ENCODE peak calls at places on chromosomes 6 and 20, in eight cellular contexts. K is body of pancreas; D is esophagus muscularis mucosa; X is CD4-positive, alpha-beta T cell; B is HepG2; I is A549; Y is H9; P is CD4-positive, alpha-beta memory T cell. V is an unnamed sample.

GRCh38 chr6:136927313-136927712 is 5.2 kb downstream of the SLC35D3 start:
- DNase-seq in K (peak), D (peak), X (no peak), B (peak), I (peak), Y (peak), P (peak), V (no peak)

GRCh38 chr20:61885759-61886715 is 179.6 kb downstream of the TAF4 start:
- DNase-seq in K (no peak), D (no peak), X (no peak), B (no peak), I (no peak), Y (no peak), P (no peak), V (no peak)

GRCh38 chr20:49166534-49167449 is 21.3 kb downstream of the STAU1 start:
- DNase-seq in K (no peak), D (no peak), X (no peak), B (no peak), I (no peak), Y (no peak), P (no peak), V (no peak)

GRCh38 chr6:16333580-16333979 is 95.2 kb downstream of the GMPR start:
- DNase-seq in K (no peak), D (no peak), X (no peak), B (no peak), I (peak), Y (no peak), P (no peak), V (no peak)

GRCh38 chr6:99514089-99514488 is 1.1 kb downstream of the USP45 start:
- DNase-seq in K (no peak), D (no peak), X (no peak), B (no peak), I (no peak), Y (no peak), P (no peak), V (no peak)

GRCh38 chr6:126372626-126373025 is 32.7 kb downstream of the CENPW start:
- DNase-seq in K (no peak), D (no peak), X (no peak), B (no peak), I (no peak), Y (no peak), P (no peak), V (no peak)

GRCh38 chr6:44035621-44036020 is 91.6 kb downstream of the MRPL14 start:
- DNase-seq in K (no peak), D (no peak), X (no peak), B (no peak), I (no peak), Y (no peak), P (no peak), V (no peak)

GRCh38 chr6:45195137-45195536 is 133.0 kb upstream of the RUNX2 start:
- DNase-seq in K (no peak), D (no peak), X (no peak), B (no peak), I (no peak), Y (no peak), P (no peak), V (no peak)

GRCh38 chr6:153301602-153302001 is 170.5 kb upstream of the RGS17 start:
- DNase-seq in K (no peak), D (no peak), X (no peak), B (no peak), I (no peak), Y (peak), P (no peak), V (no peak)

GRCh38 chr6:35611235-35611634 is 77.5 kb downstream of the FKBP5 start:
- DNase-seq in K (no peak), D (no peak), X (no peak), B (no peak), I (no peak), Y (no peak), P (peak), V (no peak)

GRCh38 chr6:165848099-165848461 is 185.0 kb upstream of the PDE10A start:
- DNase-seq in K (no peak), D (peak), X (no peak), B (no peak), I (no peak), Y (peak), P (no peak), V (no peak)

GRCh38 chr6:167827588-167828324 is 1.0 kb downstream of the AFDN start:
- DNase-seq in K (peak), D (no peak), X (no peak), B (peak), I (peak), Y (peak), P (peak), V (peak)

GRCh38 chr6:140438346-140438735 is 1063.9 kb upstream of the CITED2 start:
- DNase-seq in K (no peak), D (no peak), X (no peak), B (no peak), I (no peak), Y (no peak), P (no peak), V (no peak)

GRCh38 chr6:71138416-71138815 is 150.2 kb upstream of the OGFRL1 start:
- DNase-seq in K (no peak), D (no peak), X (no peak), B (no peak), I (no peak), Y (no peak), P (no peak), V (no peak)

GRCh38 chr6:121033091-121033490 is 301.2 kb downstream of the TBC1D32 start:
- DNase-seq in K (no peak), D (no peak), X (no peak), B (no peak), I (no peak), Y (no peak), P (no peak), V (no peak)

GRCh38 chr6:11427827-11428245 is 109.7 kb upstream of the TMEM170B start:
- DNase-seq in K (no peak), D (no peak), X (no peak), B (peak), I (no peak), Y (no peak), P (no peak), V (no peak)

GRCh38 chr6:47245745-47246371 is 63.8 kb downstream of the TNFRSF21 start:
- DNase-seq in K (no peak), D (no peak), X (no peak), B (no peak), I (peak), Y (no peak), P (no peak), V (no peak)

GRCh38 chr6:3884007-3884745 is 35.0 kb downstream of the FAM50B start:
- DNase-seq in K (peak), D (no peak), X (no peak), B (no peak), I (peak), Y (no peak), P (no peak), V (peak)

GRCh38 chr20:22586645-22587310 is 2.4 kb upstream of the FOXA2 start:
- DNase-seq in K (peak), D (no peak), X (no peak), B (peak), I (peak), Y (peak), P (no peak), V (peak)

GRCh38 chr6:11197175-11197535 is 35.3 kb downstream of the NEDD9 start:
- DNase-seq in K (no peak), D (no peak), X (no peak), B (no peak), I (no peak), Y (no peak), P (no peak), V (no peak)

DNA sequence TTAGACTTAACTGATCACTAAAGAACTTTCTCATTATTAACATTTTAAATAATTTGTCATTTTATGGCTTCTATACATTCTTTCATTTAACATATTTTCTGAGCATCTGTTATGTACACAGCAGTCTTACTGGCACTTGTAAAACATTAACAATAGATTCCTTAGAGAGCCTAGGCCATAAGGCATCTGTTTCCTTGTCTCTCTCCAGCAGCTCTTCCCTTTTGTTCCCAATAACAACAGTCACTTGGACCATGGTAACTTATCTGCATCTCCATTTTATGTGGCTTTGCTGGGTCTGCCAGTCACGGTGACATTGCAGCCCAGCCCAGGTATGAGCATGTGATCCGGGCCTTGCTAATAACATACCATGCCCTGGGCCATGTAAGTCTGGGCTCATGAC is 11.7 kb upstream of the TASP1 start:
- DNase-seq in K (no peak), D (no peak), X (no peak), B (no peak), I (no peak), Y (no peak), P (no peak), V (no peak)
- H3K27ac ChIP-seq in K (no peak), D (no peak), X (no peak), B (no peak), I (no peak), Y (no peak), P (no peak), V (no peak)

GRCh38 chr20:10877345-10877744 is 203.5 kb upstream of the JAG1 start:
- DNase-seq in K (peak), D (no peak), X (no peak), B (no peak), I (no peak), Y (no peak), P (no peak), V (no peak)

GRCh38 chr20:10883166-10883565 is 209.4 kb upstream of the JAG1 start:
- DNase-seq in K (no peak), D (no peak), X (no peak), B (no peak), I (no peak), Y (no peak), P (no peak), V (no peak)
- H3K27ac ChIP-seq in K (no peak), D (no peak), X (no peak), B (no peak), I (no peak), Y (no peak), P (no peak), V (no peak)

GRCh38 chr6:9101920-9102319 is 666.6 kb upstream of the SLC35B3 start:
- DNase-seq in K (no peak), D (no peak), X (no peak), B (no peak), I (no peak), Y (no peak), P (no peak), V (no peak)
- H3K27ac ChIP-seq in K (no peak), D (no peak), X (no peak), B (no peak), I (no peak), Y (no peak), P (no peak), V (no peak)

GRCh38 chr6:20658053-20658452 is 123.8 kb downstream of the CDKAL1 start:
- DNase-seq in K (no peak), D (no peak), X (no peak), B (peak), I (no peak), Y (no peak), P (no peak), V (no peak)

GRCh38 chr6:20652691-20653479 is 118.6 kb downstream of the CDKAL1 start:
- DNase-seq in K (no peak), D (no peak), X (no peak), B (no peak), I (peak), Y (no peak), P (no peak), V (no peak)

GRCh38 chr6:20652276-20652675 is 118.0 kb downstream of the CDKAL1 start:
- DNase-seq in K (no peak), D (no peak), X (no peak), B (no peak), I (no peak), Y (no peak), P (no peak), V (no peak)

GRCh38 chr6:20657274-20657800 is 123.1 kb downstream of the CDKAL1 start:
- DNase-seq in K (no peak), D (no peak), X (no peak), B (no peak), I (no peak), Y (no peak), P (no peak), V (no peak)

GRCh38 chr6:20655317-20655716 is 121.1 kb downstream of the CDKAL1 start:
- DNase-seq in K (no peak), D (no peak), X (no peak), B (no peak), I (no peak), Y (no peak), P (no peak), V (no peak)
- H3K27ac ChIP-seq in K (no peak), D (no peak), X (no peak), B (no peak), I (peak), Y (no peak), P (no peak), V (no peak)

GRCh38 chr6:107122748-107123147 is 7.4 kb upstream of the BEND3 start:
- DNase-seq in K (no peak), D (no peak), X (no peak), B (no peak), I (no peak), Y (no peak), P (no peak), V (no peak)

GRCh38 chr6:107121964-107122495 is 6.7 kb upstream of the BEND3 start:
- DNase-seq in K (no peak), D (no peak), X (no peak), B (no peak), I (no peak), Y (no peak), P (no peak), V (no peak)

GRCh38 chr6:107125771-107126170 is 10.5 kb upstream of the BEND3 start:
- DNase-seq in K (no peak), D (no peak), X (no peak), B (no peak), I (no peak), Y (no peak), P (no peak), V (no peak)

GRCh38 chr6:107123501-107123900 is 8.2 kb upstream of the BEND3 start:
- DNase-seq in K (no peak), D (no peak), X (no peak), B (no peak), I (no peak), Y (no peak), P (no peak), V (no peak)

GRCh38 chr6:107124934-107125348 is 9.6 kb upstream of the BEND3 start:
- DNase-seq in K (no peak), D (no peak), X (no peak), B (no peak), I (no peak), Y (no peak), P (no peak), V (no peak)
- H3K27ac ChIP-seq in K (no peak), D (no peak), X (no peak), B (no peak), I (no peak), Y (no peak), P (no peak), V (no peak)

DNA sequence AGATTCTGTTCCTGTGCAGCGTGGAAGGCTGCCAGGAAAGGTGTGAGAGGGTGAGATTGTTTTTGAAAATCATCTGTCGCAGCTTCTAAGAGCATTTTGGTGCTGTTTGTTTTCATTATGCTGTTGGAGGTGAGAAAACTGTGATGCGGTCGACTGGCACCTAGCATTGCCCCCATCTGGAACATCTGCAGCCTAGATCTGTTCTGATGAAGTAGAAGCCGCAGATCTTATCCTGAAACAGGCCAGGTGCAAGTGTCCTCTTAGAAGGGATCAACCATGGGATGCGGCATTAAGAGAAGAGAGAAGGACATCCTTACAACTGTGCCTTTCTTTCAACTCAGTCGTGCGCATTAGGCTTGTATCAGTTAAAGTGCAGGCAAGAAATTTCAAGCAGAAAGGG is 167.3 kb downstream of the CDH26 start:
- DNase-seq in K (no peak), D (no peak), X (no peak), B (no peak), I (no peak), Y (no peak), P (no peak), V (no peak)
- H3K27ac ChIP-seq in K (no peak), D (no peak), X (no peak), B (no peak), I (no peak), Y (no peak), P (no peak), V (no peak)

GRCh38 chr6:36860126-36860525 is 14.5 kb downstream of the PPIL1 start:
- DNase-seq in K (no peak), D (no peak), X (no peak), B (no peak), I (no peak), Y (no peak), P (no peak), V (peak)

GRCh38 chr6:36862848-36863382 is 11.7 kb downstream of the PPIL1 start:
- DNase-seq in K (no peak), D (no peak), X (no peak), B (no peak), I (no peak), Y (no peak), P (no peak), V (no peak)

GRCh38 chr6:36865835-36866234 is 8.8 kb downstream of the PPIL1 start:
- DNase-seq in K (no peak), D (no peak), X (no peak), B (no peak), I (no peak), Y (no peak), P (no peak), V (no peak)

GRCh38 chr6:36863670-36864540 is 10.7 kb downstream of the PPIL1 start:
- DNase-seq in K (no peak), D (no peak), X (no peak), B (no peak), I (no peak), Y (no peak), P (no peak), V (no peak)

DNA sequence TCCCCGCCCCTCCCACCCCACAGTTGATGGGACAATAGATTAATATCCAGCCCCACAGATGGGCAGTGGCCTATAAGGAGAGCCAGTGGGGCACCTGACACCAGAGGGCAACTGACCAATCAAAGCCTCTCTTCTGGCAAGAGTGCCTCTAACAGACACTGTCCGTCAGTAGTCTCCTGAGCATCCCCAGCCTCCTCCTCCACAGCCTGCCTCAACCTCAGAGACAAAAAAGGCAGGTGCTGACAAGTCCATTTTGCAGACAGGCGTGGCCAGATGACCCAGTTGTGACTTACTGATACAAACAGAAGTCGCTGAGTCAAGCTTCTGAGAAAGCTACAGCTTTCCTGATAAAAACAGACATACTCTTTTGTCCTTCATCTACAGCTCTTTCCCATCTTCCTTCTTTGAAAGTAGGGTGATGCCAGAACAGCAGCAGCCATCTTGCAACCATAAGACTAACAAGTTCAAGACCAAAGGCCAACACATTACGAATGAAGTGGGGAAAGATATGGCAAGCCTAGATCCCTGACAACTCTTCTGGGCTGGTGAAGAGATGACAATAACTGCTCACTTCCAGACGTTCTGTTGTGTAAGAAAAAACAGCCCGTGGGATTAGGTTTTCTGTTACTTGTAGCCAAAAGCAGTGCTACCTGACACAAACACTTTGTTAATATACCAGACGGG is 12.3 kb downstream of the PPIL1 start:
- DNase-seq in K (no peak), D (no peak), X (no peak), B (no peak), I (peak), Y (no peak), P (no peak), V (no peak)
- H3K27ac ChIP-seq in K (no peak), D (no peak), X (no peak), B (no peak), I (no peak), Y (no peak), P (no peak), V (no peak)

DNA sequence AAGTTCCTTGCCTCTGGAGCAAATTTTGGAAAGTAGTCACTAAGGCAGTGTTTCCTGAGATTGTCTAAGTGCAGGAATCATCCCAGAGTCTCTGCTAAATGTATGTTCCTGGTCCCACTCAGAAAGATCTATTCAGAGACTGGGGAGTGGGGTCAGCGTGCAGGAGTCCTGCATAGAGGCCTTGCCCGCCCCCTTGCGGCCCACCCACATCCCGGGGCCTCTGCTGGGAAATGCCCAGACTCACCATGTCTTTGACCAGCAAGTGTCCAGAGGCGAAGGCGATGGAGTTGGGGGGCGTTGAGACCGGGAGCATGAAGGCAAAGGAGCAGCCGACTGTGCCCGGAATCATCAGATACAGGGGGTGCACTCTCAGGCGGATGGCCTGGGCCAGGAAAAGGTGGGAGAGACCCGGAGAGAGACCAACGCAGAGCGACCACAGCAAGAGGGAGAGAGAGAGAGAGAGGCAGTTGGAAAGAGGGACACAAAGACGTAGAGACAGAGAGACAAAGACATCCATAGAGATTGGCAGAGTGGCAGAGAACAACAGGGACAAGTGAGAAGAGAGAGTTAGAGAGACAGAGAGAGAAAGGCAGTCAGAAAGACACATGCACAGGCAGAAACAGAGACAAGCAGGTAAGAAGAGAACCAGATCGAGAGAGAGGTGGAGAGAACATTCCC is 12.9 kb upstream of the OCSTAMP start:
- DNase-seq in K (no peak), D (no peak), X (no peak), B (no peak), I (no peak), Y (peak), P (no peak), V (no peak)
- H3K27ac ChIP-seq in K (no peak), D (no peak), X (no peak), B (peak), I (peak), Y (no peak), P (no peak), V (no peak)

GRCh38 chr6:158772851-158773371 is 46.3 kb downstream of the EZR start:
- DNase-seq in K (no peak), D (no peak), X (no peak), B (no peak), I (peak), Y (no peak), P (no peak), V (no peak)

GRCh38 chr6:158775832-158776231 is 43.3 kb downstream of the EZR start:
- DNase-seq in K (no peak), D (no peak), X (no peak), B (no peak), I (no peak), Y (no peak), P (no peak), V (no peak)

GRCh38 chr6:158776737-158777136 is 42.4 kb downstream of the EZR start:
- DNase-seq in K (no peak), D (no peak), X (no peak), B (no peak), I (no peak), Y (no peak), P (no peak), V (no peak)

GRCh38 chr6:158773581-158774449 is 45.4 kb downstream of the EZR start:
- DNase-seq in K (no peak), D (no peak), X (no peak), B (no peak), I (no peak), Y (no peak), P (no peak), V (no peak)

GRCh38 chr6:158774734-158775449 is 44.3 kb downstream of the EZR start:
- DNase-seq in K (no peak), D (no peak), X (no peak), B (no peak), I (no peak), Y (no peak), P (no peak), V (no peak)
- H3K27ac ChIP-seq in K (no peak), D (no peak), X (no peak), B (no peak), I (no peak), Y (no peak), P (no peak), V (no peak)